ENCODE peak calls at places on chromosomes 6 and 20, in six cellular contexts. H is iPS DF 6.9, W is neural progenitor cell, V is brain microvascular endothelial cell, K is cardiac muscle cell, N is right atrium auricular region. L is an unnamed sample. For H3K36me3, the result is how much of the 10 kb centered on the place peaks cover.

GRCh38 chr6:166460473-166461437 is 78.0 kb upstream of the MPC1 start:
- DNase-seq in H (no peak), V (no peak), N (no peak), W (no peak), K (no peak), L (no peak)

GRCh38 chr20:33411711-33412483 is 10.6 kb upstream of the CDK5RAP1 start:
- DNase-seq in V (no peak), W (no peak), K (no peak), N (no peak), H (no peak), L (no peak)

GRCh38 chr20:35319206-35320197 is 27.3 kb upstream of the FAM83C start:
- DNase-seq in W (no peak), V (peak), H (no peak), K (no peak), N (no peak), L (no peak)

GRCh38 chr20:4592316-4593148 is 129.2 kb upstream of the PRND start:
- DNase-seq in K (peak), H (no peak), N (no peak), V (no peak), W (peak), L (peak)

GRCh38 chr20:50399003-50399916 is 110.9 kb upstream of the PTPN1 start:
- DNase-seq in N (peak), V (no peak), W (no peak), K (peak), H (no peak), L (no peak)

GRCh38 chr20:17228624-17229061 is 1.8 kb downstream of the PCSK2 start:
- DNase-seq in H (no peak), N (no peak), V (no peak), W (peak), K (no peak), L (no peak)

GRCh38 chr20:32462900-32463641 is 104.9 kb downstream of the ASXL1 start:
- DNase-seq in K (no peak), H (no peak), N (no peak), W (no peak), V (no peak), L (no peak)

GRCh38 chr6:971981-972640 is 279.2 kb upstream of the EXOC2 start:
- DNase-seq in V (no peak), W (no peak), H (no peak), N (no peak), K (no peak), L (no peak)

GRCh38 chr6:42484261-42484660 is 32.5 kb upstream of the TRERF1 start:
- DNase-seq in H (no peak), V (no peak), W (no peak), N (no peak), K (no peak), L (no peak)

GRCh38 chr6:43676962-43677606 is 10.5 kb downstream of the MRPS18A start:
- DNase-seq in V (no peak), K (no peak), N (no peak), H (no peak), W (no peak), L (no peak)

DNA sequence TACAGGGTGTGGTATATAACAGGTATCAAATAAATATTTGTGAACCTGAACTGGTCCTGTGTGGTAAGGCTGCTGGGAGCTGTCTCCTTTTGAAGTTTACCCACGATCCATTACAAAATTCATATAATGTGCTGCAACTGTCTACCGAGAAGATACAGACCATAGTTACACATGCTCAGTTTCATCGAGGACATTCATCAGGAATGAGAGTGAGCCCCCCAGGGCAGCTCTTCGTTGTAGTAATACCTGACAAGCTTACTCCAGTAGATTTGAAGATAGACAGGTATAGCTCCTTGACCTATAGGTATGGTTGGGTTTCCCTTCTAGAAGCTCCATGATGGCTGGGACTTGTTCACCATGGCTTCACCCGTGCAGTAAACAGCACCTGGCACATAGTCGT is 25.7 kb downstream of the ARMC2 start:
- DNase-seq in H (no peak), N (no peak), W (no peak), K (no peak), V (no peak), L (no peak)
- H3K36me3 ChIP-seq in H (under half), N (under half), W (under half), K (under half), V (under half), L (under half)

GRCh38 chr6:111926731-111927302 is 53.6 kb upstream of the FYN start:
- DNase-seq in N (no peak), H (no peak), W (no peak), V (no peak), K (no peak), L (no peak)

GRCh38 chr6:111922454-111923297 is 49.4 kb upstream of the FYN start:
- DNase-seq in N (no peak), W (peak), H (no peak), V (no peak), K (no peak), L (no peak)

GRCh38 chr6:111925296-111925695 is 52.0 kb upstream of the FYN start:
- DNase-seq in K (no peak), W (no peak), N (no peak), H (no peak), V (peak), L (no peak)

DNA sequence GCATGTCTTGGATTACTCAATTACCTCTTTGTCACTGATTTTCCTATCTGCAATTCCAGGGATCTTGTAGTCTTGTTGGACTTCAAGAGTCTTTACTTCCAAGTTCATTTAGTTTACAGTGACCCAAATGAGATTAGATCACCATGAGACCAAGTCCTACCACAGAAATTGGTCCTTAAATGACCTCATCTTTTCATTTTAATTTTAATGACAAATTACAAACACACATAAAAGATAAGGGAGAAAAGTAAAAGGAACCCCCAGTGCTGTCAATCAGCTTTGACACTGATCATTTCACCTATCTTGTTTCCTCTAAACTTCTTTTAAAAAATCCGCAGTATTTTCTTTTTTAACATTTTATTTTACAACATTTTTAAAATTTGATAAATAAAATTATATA is 54.9 kb upstream of the FYN start:
- DNase-seq in V (no peak), N (no peak), W (no peak), K (no peak), H (no peak), L (no peak)
- H3K36me3 ChIP-seq in V (under half), N (under half), W (under half), K (under half), H (under half), L (under half)

GRCh38 chr6:142758257-142759025 is 186.5 kb downstream of the HIVEP2 start:
- DNase-seq in H (no peak), N (no peak), K (no peak), V (no peak), W (no peak), L (no peak)

GRCh38 chr6:142761756-142762155 is 183.2 kb downstream of the HIVEP2 start:
- DNase-seq in N (no peak), H (no peak), W (no peak), V (no peak), K (no peak), L (no peak)

GRCh38 chr6:142760152-142760551 is 184.8 kb downstream of the HIVEP2 start:
- DNase-seq in H (no peak), V (peak), K (no peak), N (no peak), W (no peak), L (no peak)

GRCh38 chr6:142763205-142763604 is 181.8 kb downstream of the HIVEP2 start:
- DNase-seq in W (no peak), H (no peak), K (no peak), V (no peak), N (no peak), L (no peak)

DNA sequence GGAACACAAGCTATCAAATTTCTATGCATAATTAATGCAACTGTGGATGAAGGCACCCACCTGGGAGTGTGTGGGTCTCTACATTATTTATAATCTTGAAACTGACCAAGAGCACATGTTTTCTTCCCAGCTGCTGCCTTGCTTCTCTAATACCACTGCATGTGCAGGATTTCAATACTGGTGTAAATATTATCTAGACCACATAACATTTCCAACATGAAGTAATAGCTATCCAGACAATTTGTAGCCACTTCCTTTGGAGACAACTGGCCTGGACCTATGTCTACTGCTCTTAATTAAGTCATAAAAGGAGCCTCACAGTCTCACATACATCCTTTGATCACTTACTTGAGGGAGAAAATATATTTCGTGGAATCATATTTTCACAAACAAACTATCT is 180.7 kb downstream of the HIVEP2 start:
- DNase-seq in N (no peak), W (no peak), H (no peak), K (no peak), V (no peak), L (no peak)
- H3K36me3 ChIP-seq in N (under half), W (under half), H (under half), K (under half), V (under half), L (under half)

GRCh38 chr20:49148601-49149000 is 39.5 kb downstream of the STAU1 start:
- DNase-seq in V (no peak), W (no peak), H (no peak), K (peak), N (no peak), L (no peak)

GRCh38 chr20:49147269-49147668 is 40.9 kb downstream of the STAU1 start:
- DNase-seq in H (no peak), K (no peak), W (no peak), V (no peak), N (no peak), L (no peak)

GRCh38 chr20:49146442-49146841 is 41.7 kb downstream of the STAU1 start:
- DNase-seq in K (no peak), V (no peak), W (no peak), H (no peak), N (no peak), L (no peak)

GRCh38 chr20:49149281-49150045 is 38.7 kb downstream of the STAU1 start:
- DNase-seq in N (no peak), V (no peak), H (no peak), W (no peak), K (no peak), L (no peak)

DNA sequence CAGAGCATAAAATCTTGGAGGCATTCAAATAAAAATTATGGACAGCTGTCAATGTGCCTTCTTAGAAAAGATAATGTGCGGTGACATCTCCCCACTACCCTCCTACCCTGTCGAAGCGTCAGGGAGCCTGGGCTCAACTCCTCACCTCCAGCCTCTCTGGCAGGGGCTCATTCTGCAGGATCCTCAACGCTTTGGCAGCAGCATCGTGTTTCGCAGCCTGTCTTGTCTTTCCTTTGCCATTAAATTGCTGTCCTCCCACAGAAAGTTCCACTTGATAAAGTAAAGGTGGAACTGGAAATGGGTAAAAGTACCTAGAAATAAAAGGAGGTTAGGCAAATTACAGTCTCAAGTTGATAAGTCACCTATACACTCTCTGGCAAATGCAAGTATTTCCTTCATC is 36.7 kb downstream of the STAU1 start:
- DNase-seq in V (no peak), W (no peak), N (no peak), K (no peak), H (no peak), L (no peak)
- H3K36me3 ChIP-seq in V (under half), W (under half), N (under half), K (under half), H (under half), L (under half)

DNA sequence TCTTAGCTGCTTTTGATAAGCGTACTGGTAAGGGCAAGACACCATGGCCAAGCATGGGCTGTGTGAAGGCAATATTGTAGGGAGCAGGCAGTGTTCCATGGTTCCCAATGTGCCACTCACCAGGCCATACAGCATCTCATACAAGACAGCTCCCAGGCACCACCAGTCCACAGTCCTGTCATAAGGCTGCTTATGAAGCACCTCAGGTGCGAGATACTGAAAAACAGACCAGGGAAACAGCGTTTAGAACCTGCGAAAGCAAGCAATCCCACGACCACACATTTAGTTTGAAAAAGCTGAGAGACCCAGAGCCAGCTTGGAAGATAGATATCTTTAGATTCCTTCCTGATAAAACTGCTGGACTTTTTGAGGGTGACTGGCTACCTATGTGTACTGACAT is 119.1 kb upstream of the SLC2A12 start:
- DNase-seq in K (no peak), H (no peak), N (no peak), W (no peak), V (no peak), L (no peak)
- H3K36me3 ChIP-seq in K (under half), H (under half), N (half or more), W (under half), V (half or more), L (under half)

GRCh38 chr20:1386323-1386722 is 6.5 kb downstream of the FKBP1A start:
- DNase-seq in W (no peak), K (no peak), N (no peak), V (no peak), H (no peak), L (no peak)
- H3K36me3 ChIP-seq in W (under half), K (under half), N (under half), V (under half), H (under half), L (under half)

GRCh38 chr6:7247828-7248227 is 65.2 kb downstream of the SSR1 start:
- DNase-seq in N (no peak), K (no peak), V (no peak), W (no peak), H (no peak), L (no peak)
- H3K36me3 ChIP-seq in N (half or more), K (under half), V (under half), W (under half), H (under half), L (under half)

DNA sequence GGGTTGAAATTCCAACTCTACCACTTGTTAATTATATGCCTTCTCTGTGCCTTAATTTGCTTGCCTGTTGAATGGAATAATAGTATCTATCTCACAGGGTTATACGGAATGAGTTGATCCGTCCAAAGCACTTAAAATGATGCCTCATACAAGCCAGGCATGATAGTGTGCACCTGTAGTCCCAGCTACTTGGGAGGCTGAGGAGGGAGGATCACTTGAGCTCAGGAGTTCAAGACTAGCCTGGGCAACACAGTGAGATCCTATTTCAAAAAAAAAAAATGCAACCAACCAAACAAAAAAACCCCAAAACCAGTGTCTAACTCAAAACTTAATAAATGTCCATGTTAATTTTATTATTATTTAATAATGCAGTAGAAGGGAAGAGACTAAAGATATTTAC is 35.3 kb downstream of the SAMHD1 start:
- DNase-seq in W (no peak), N (no peak), K (no peak), V (no peak), H (no peak), L (no peak)
- H3K36me3 ChIP-seq in W (under half), N (half or more), K (under half), V (under half), H (under half), L (under half)

L was measured in GM06990.